ENCODE peak calls at places on chromosomes 4 and X, in five cellular contexts. One of them, this sample, is unnamed.

GRCh38 chrX:40283981-40284380 is 186.2 kb upstream of the BCOR start:
- DNase-seq in aorta: no peak
- DNase-seq in hepatocyte: no peak
- DNase-seq in myocyte: no peak
- DNase-seq in AG04450: no peak
- DNase-seq in this sample: no peak

GRCh38 chrX:153642655-153643430 is 4.2 kb upstream of the DUSP9 start:
- DNase-seq in aorta: peak; percentile 61
- DNase-seq in hepatocyte: no peak
- DNase-seq in myocyte: no peak
- DNase-seq in AG04450: no peak
- DNase-seq in this sample: no peak

GRCh38 chr4:89664521-89664920 is 172.4 kb downstream of the SNCA start:
- DNase-seq in aorta: no peak
- DNase-seq in hepatocyte: no peak
- DNase-seq in myocyte: no peak
- DNase-seq in AG04450: no peak
- DNase-seq in this sample: no peak

GRCh38 chr4:99404595-99405287 is 30.4 kb downstream of the ADH7 start:
- DNase-seq in aorta: no peak
- DNase-seq in hepatocyte: no peak
- DNase-seq in myocyte: peak; percentile 85
- DNase-seq in AG04450: peak; percentile 85
- DNase-seq in this sample: peak; percentile 69

GRCh38 chrX:112011376-112011775 is 71.2 kb downstream of the TRPC5 start:
- DNase-seq in aorta: no peak
- DNase-seq in hepatocyte: no peak
- DNase-seq in myocyte: no peak
- DNase-seq in AG04450: no peak
- DNase-seq in this sample: no peak

GRCh38 chrX:150429577-150429976 is 66.5 kb downstream of the MAMLD1 start:
- DNase-seq in aorta: no peak
- DNase-seq in hepatocyte: no peak
- DNase-seq in myocyte: no peak
- DNase-seq in AG04450: peak; percentile 39
- DNase-seq in this sample: peak; percentile 9

GRCh38 chr4:67451464-67451863 is 93.8 kb downstream of the CENPC start:
- DNase-seq in aorta: no peak
- DNase-seq in hepatocyte: no peak
- DNase-seq in myocyte: no peak
- DNase-seq in AG04450: no peak
- DNase-seq in this sample: no peak

GRCh38 chrX:13939741-13940597 is 89.7 kb downstream of the GEMIN8 start:
- DNase-seq in aorta: no peak
- DNase-seq in hepatocyte: no peak
- DNase-seq in myocyte: no peak
- DNase-seq in AG04450: no peak
- DNase-seq in this sample: no peak

GRCh38 chr4:185524888-185525863 is 10.1 kb downstream of the PDLIM3 start:
- DNase-seq in aorta: no peak
- DNase-seq in hepatocyte: no peak
- DNase-seq in myocyte: peak; percentile 98
- DNase-seq in AG04450: no peak
- DNase-seq in this sample: no peak

GRCh38 chr4:44446801-44447562 is 1.6 kb downstream of the KCTD8 start:
- DNase-seq in aorta: peak; percentile 51
- DNase-seq in hepatocyte: peak; percentile 8
- DNase-seq in myocyte: no peak
- DNase-seq in AG04450: no peak
- DNase-seq in this sample: no peak

GRCh38 chr4:70885174-70885573 is 17.0 kb upstream of the MOB1B start:
- DNase-seq in aorta: no peak
- DNase-seq in hepatocyte: no peak
- DNase-seq in myocyte: no peak
- DNase-seq in AG04450: no peak
- DNase-seq in this sample: no peak

GRCh38 chr4:4407299-4408131 is 20.6 kb downstream of the NSG1 start:
- DNase-seq in aorta: no peak
- DNase-seq in hepatocyte: no peak
- DNase-seq in myocyte: no peak
- DNase-seq in AG04450: no peak
- DNase-seq in this sample: no peak

GRCh38 chrX:39791691-39792090 is 306.1 kb downstream of the BCOR start:
- DNase-seq in aorta: no peak
- DNase-seq in hepatocyte: no peak
- DNase-seq in myocyte: no peak
- DNase-seq in AG04450: no peak
- DNase-seq in this sample: no peak

GRCh38 chr4:1771555-1772305 is 21.4 kb upstream of the FGFR3 start:
- DNase-seq in aorta: no peak
- DNase-seq in hepatocyte: no peak
- DNase-seq in myocyte: no peak
- DNase-seq in AG04450: no peak
- DNase-seq in this sample: no peak

GRCh38 chr4:80989921-80990544 is 40.5 kb upstream of the BMP3 start:
- DNase-seq in aorta: no peak
- DNase-seq in hepatocyte: peak; percentile 79
- DNase-seq in myocyte: peak; percentile 78
- DNase-seq in AG04450: peak; percentile 27
- DNase-seq in this sample: peak; percentile 2

GRCh38 chr4:48432017-48432416 is 51.1 kb upstream of the SLC10A4 start:
- DNase-seq in aorta: no peak
- DNase-seq in hepatocyte: no peak
- DNase-seq in myocyte: no peak
- DNase-seq in AG04450: no peak
- DNase-seq in this sample: no peak

GRCh38 chr4:182207806-182208483 is 35.3 kb upstream of the TENM3 start:
- DNase-seq in aorta: no peak
- DNase-seq in hepatocyte: peak; percentile 63
- DNase-seq in myocyte: peak; percentile 84
- DNase-seq in AG04450: peak; percentile 72
- DNase-seq in this sample: no peak

GRCh38 chr4:4330794-4331193 is 40.7 kb downstream of the ZBTB49 start:
- DNase-seq in aorta: no peak
- DNase-seq in hepatocyte: no peak
- DNase-seq in myocyte: no peak
- DNase-seq in AG04450: no peak
- DNase-seq in this sample: no peak

GRCh38 chrX:129496625-129497024 is 26.7 kb downstream of the SMARCA1 start:
- DNase-seq in aorta: no peak
- DNase-seq in hepatocyte: no peak
- DNase-seq in myocyte: peak; percentile 7
- DNase-seq in AG04450: no peak
- DNase-seq in this sample: no peak

GRCh38 chr4:109548655-109549054 is 11.4 kb upstream of the MCUB start:
- DNase-seq in aorta: no peak
- DNase-seq in hepatocyte: peak; percentile 35
- DNase-seq in myocyte: no peak
- DNase-seq in AG04450: peak; percentile 45
- DNase-seq in this sample: peak; percentile 79

GRCh38 chr4:188661502-188661901 is 522.3 kb downstream of the TRIML1 start:
- DNase-seq in aorta: no peak
- DNase-seq in hepatocyte: no peak
- DNase-seq in myocyte: no peak
- DNase-seq in AG04450: no peak
- DNase-seq in this sample: no peak

GRCh38 chr4:152014280-152014679 is 253.5 kb upstream of the GATB start:
- DNase-seq in aorta: no peak
- DNase-seq in hepatocyte: no peak
- DNase-seq in myocyte: no peak
- DNase-seq in AG04450: no peak
- DNase-seq in this sample: no peak

GRCh38 chrX:114582698-114583395 is 1.0 kb upstream of the HTR2C start:
- DNase-seq in aorta: no peak
- DNase-seq in hepatocyte: no peak
- DNase-seq in myocyte: no peak
- DNase-seq in AG04450: no peak
- DNase-seq in this sample: no peak

GRCh38 chr4:130424211-130424610 is 1328.3 kb downstream of the C4orf33 start:
- DNase-seq in aorta: no peak
- DNase-seq in hepatocyte: no peak
- DNase-seq in myocyte: no peak
- DNase-seq in AG04450: no peak
- DNase-seq in this sample: no peak

GRCh38 chrX:103475381-103475780 is 43.9 kb downstream of the RAB40A start:
- DNase-seq in aorta: no peak
- DNase-seq in hepatocyte: no peak
- DNase-seq in myocyte: no peak
- DNase-seq in AG04450: no peak
- DNase-seq in this sample: no peak

GRCh38 chrX:148813422-148813821 is 313.0 kb downstream of the AFF2 start:
- DNase-seq in aorta: no peak
- DNase-seq in hepatocyte: no peak
- DNase-seq in myocyte: no peak
- DNase-seq in AG04450: no peak
- DNase-seq in this sample: no peak

GRCh38 chr4:38082424-38083374 is 122.5 kb downstream of the PTTG2 start:
- DNase-seq in aorta: no peak
- DNase-seq in hepatocyte: no peak
- DNase-seq in myocyte: peak; percentile 68
- DNase-seq in AG04450: peak; percentile 70
- DNase-seq in this sample: no peak

GRCh38 chr4:40721730-40722171 is 28.0 kb upstream of the NSUN7 start:
- DNase-seq in aorta: no peak
- DNase-seq in hepatocyte: peak; percentile 36
- DNase-seq in myocyte: no peak
- DNase-seq in AG04450: no peak
- DNase-seq in this sample: no peak

GRCh38 chrX:116873678-116874077 is 410.9 kb upstream of the CT83 start:
- DNase-seq in aorta: no peak
- DNase-seq in hepatocyte: no peak
- DNase-seq in myocyte: peak; percentile 0
- DNase-seq in AG04450: no peak
- DNase-seq in this sample: no peak

GRCh38 chr4:26206339-26206738 is 114.5 kb upstream of the RBPJ start:
- DNase-seq in aorta: no peak
- DNase-seq in hepatocyte: no peak
- DNase-seq in myocyte: peak; percentile 40
- DNase-seq in AG04450: peak; percentile 76
- DNase-seq in this sample: no peak

GRCh38 chr4:20831746-20832145 is 131.5 kb downstream of the PACRGL start:
- DNase-seq in aorta: no peak
- DNase-seq in hepatocyte: no peak
- DNase-seq in myocyte: no peak
- DNase-seq in AG04450: no peak
- DNase-seq in this sample: no peak

GRCh38 chrX:123873956-123874355 is 14.1 kb downstream of the XIAP start:
- DNase-seq in aorta: no peak
- DNase-seq in hepatocyte: no peak
- DNase-seq in myocyte: no peak
- DNase-seq in AG04450: no peak
- DNase-seq in this sample: no peak

This sample was measured in keratinocyte.